ENCODE peak calls at places on chromosome 22, in eight cellular contexts. J, G, H, F, L, Z, O and M are unnamed samples.

GRCh38 chr22:22750335-22751042 is 106.1 kb downstream of the GGTLC2 start:
- DNase-seq in J (no peak), G (no peak), H (no peak), F (no peak), L (no peak), Z (no peak), O (no peak), M (no peak)

GRCh38 chr22:49746065-49746464 is 81.6 kb downstream of the BRD1 start:
- DNase-seq in J (no peak), G (no peak), H (no peak), F (no peak), L (no peak), Z (no peak), O (no peak), M (no peak)

GRCh38 chr22:25183959-25184619 is 15.6 kb upstream of the CRYBB3 start:
- DNase-seq in J (no peak), G (peak; percentile 69), H (no peak), F (no peak), L (no peak), Z (no peak), O (no peak), M (no peak)

GRCh38 chr22:27107005-27107404 is 449.6 kb downstream of the MIAT start:
- DNase-seq in J (no peak), G (no peak), H (no peak), F (no peak), L (no peak), Z (no peak), O (no peak), M (no peak)

GRCh38 chr22:47472636-47473035 is 710.2 kb downstream of the TBC1D22A start:
- DNase-seq in J (no peak), G (no peak), H (no peak), F (no peak), L (no peak), Z (no peak), O (no peak), M (no peak)

GRCh38 chr22:31212783-31213626 is 907 bp downstream of the LIMK2 start:
- DNase-seq in J (no peak), G (no peak), H (no peak), F (no peak), L (no peak), Z (peak; percentile 43), O (peak; percentile 26), M (no peak)

GRCh38 chr22:23282089-23282501 is 101.8 kb downstream of the BCR start:
- DNase-seq in J (no peak), G (no peak), H (no peak), F (peak; percentile 51), L (no peak), Z (peak; percentile 90), O (no peak), M (peak; percentile 54)

GRCh38 chr22:48539261-48539660 is 1288.4 kb downstream of the BRD1 start:
- DNase-seq in J (no peak), G (no peak), H (no peak), F (no peak), L (no peak), Z (no peak), O (no peak), M (no peak)

GRCh38 chr22:28742562-28742962 is 723 bp downstream of the HSCB start:
- DNase-seq in J (no peak), G (no peak), H (no peak), F (no peak), L (no peak), Z (no peak), O (no peak), M (no peak)

DNA sequence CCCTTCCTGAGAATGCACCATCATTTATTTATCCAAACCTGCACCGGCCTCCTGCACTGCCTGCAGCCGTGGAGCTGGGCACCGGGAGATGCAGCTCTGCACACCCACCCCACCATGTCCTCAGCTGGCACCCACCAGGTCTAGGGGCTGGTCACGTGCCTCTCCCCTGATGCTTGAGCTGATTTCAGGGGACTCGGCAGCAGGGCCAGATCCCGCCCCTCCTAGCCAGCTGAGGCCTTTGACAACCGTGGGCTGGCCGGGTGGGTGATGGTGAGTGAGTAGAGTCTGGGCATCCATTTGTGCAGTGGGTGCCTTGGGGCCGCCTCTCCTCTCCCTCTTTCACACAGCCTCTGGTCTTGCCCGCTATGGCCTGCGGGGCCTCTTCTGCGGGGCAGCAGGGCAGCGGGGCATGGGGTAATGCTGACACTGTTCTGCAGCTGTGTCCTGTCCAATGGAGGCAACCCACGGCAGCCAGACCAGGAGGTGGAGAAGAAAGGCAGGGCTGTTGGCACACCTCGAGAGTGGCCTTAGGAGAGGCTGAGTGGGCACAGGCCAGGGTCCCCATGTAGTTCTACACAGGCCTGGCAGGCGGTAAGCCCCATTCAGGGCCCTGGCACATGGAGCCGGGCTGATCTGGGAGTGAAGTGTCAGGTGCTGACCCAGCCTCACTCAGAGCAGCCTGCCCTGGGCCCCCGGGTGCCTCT is 38.5 kb upstream of the PRODH start:
- DNase-seq in J (no peak), G (no peak), H (no peak), F (no peak), L (peak; percentile 20), Z (no peak), O (no peak), M (no peak)
- H3K4me1 ChIP-seq in J (no peaks in the 10 kb centered on the region), G (peaks cover 27% of the 10 kb centered on the region), H (no peaks in the 10 kb centered on the region), F (peaks cover 7% of the 10 kb centered on the region), L (peaks cover 40% of the 10 kb centered on the region), Z (no peaks in the 10 kb centered on the region), O (peaks cover 9% of the 10 kb centered on the region), M (no peaks in the 10 kb centered on the region)

DNA sequence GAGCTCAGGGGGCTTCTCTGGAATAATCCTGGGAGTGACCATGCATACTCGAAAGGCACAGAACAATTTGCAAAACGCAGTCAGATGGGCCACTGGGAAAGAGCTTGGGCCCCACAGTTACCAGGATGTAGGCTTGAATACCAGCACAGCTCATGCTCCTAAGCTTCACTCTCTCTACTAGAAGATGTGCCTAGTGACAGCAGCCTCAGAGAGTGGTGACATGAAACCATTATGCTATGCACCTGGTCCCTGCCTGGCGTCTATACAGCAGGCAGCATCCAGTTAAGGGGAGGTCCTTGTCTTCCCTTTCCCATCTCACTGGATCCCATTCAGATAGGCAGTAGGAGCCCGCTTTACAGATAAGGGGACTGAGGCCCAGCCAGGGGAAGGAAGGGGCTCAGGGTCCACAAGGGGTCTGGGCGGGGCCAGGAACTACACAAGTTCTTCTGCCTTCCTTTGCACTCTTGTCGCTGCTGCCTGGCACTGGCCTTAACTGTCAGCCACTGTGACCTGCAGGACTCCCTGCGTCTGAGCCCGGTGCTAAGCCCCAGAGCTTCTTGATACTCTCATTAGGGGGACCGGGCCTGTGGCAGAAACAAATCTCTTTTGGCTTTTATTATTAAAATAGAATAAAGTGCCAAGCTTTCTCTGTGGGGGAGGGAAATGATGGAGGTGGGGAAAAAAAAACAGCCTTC is 21.2 kb upstream of the RASD2 start:
- DNase-seq in J (no peak), G (no peak), H (no peak), F (no peak), L (no peak), Z (no peak), O (no peak), M (no peak)
- TF ChIP-seq MAX in J (no peak), G (no peak), H (no peak), F (no peak), L (no peak), Z (no peak), O (no peak), M (no peak)

GRCh38 chr22:42945027-42945426 is 69.9 kb downstream of the PACSIN2 start:
- DNase-seq in J (no peak), G (no peak), H (no peak), F (no peak), L (no peak), Z (no peak), O (no peak), M (no peak)
- H3K4me1 ChIP-seq in J (peaks cover 6% of the 10 kb centered on the region), G (peaks cover 75% of the 10 kb centered on the region), H (peaks cover 33% of the 10 kb centered on the region), F (peaks cover 82% of the 10 kb centered on the region), L (peaks cover 33% of the 10 kb centered on the region), Z (peaks cover 29% of the 10 kb centered on the region), O (peaks cover 10% of the 10 kb centered on the region), M (peaks cover 69% of the 10 kb centered on the region)

DNA sequence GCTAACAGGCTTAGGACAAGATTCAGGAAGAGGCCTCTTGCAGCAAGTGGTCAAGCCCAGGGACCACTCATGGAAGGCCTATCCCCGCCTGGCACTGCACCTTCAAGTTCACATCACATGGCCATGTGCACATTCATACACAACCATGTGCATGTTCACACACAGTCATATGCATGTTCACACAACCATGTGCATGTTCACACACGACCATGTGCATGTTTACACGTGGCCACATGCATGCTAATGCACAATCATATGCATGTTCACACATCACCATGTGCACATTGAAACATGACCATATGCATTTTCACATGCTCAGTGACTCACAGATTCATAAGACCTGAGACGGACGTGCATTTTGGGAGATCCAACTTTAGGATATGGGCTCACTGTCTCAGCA is 28.7 kb upstream of the IL17RA start:
- DNase-seq in J (no peak), G (no peak), H (no peak), F (no peak), L (no peak), Z (no peak), O (no peak), M (no peak)
- TF ChIP-seq MAX in J (no peak), G (no peak), H (no peak), F (no peak), L (no peak), Z (peak; percentile 79), O (no peak), M (no peak)

DNA sequence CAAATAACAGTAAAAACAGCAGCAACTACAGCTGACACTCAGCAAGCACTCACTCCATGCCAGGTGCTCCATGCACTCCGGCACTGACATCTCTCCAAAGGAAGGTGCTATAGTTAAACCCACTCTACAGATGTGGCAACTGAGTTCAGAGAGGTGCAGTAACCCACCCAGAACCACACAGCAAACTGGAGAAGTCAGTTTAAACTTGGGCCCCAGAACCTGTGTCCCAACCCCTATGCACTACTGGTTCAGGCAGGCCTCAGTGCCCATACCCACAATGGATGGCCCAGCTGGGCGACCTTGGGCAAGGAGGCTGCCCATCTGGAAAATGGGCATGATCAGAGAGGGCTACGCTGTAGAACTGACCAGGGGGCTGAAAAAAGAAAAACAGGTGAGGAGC is 26.4 kb upstream of the TCF20 start:
- DNase-seq in J (no peak), G (no peak), H (no peak), F (no peak), L (no peak), Z (no peak), O (no peak), M (no peak)
- H3K4me1 ChIP-seq in J (peaks cover 22% of the 10 kb centered on the region), G (peaks cover 44% of the 10 kb centered on the region), H (peaks cover 22% of the 10 kb centered on the region), F (peaks cover 16% of the 10 kb centered on the region), L (peaks cover 54% of the 10 kb centered on the region), Z (no peaks in the 10 kb centered on the region), O (peaks cover 18% of the 10 kb centered on the region), M (peaks cover 5% of the 10 kb centered on the region)